ENCODE peak calls at places on chromosomes 13 and 19, in eight cellular contexts. D is adrenal gland; R is CD8-positive, alpha-beta T cell; L is choroid plexus epithelial cell; B is heart right ventricle; G is fibroblast of lung; M is fibroblast of the aortic adventitia; O is suprapubic skin. F is an unnamed sample.

GRCh38 chr19:47541507-47541906 is 26.6 kb upstream of the NAPA start:
- DNase-seq in D (no peak), R (peak; percentile 41), L (no peak), B (no peak), G (no peak), M (no peak), O (no peak), F (no peak)

GRCh38 chr13:50651916-50652315 is 191.6 kb downstream of the DLEU7 start:
- DNase-seq in D (no peak), R (no peak), L (no peak), B (no peak), G (no peak), M (no peak), O (no peak), F (no peak)

GRCh38 chr13:44620057-44620456 is 43.9 kb upstream of the TSC22D1 start:
- DNase-seq in D (no peak), R (no peak), L (no peak), B (no peak), G (peak; percentile 17), M (peak; percentile 20), O (no peak), F (no peak)

GRCh38 chr19:13055213-13056051 is 47.2 kb downstream of the LYL1 start:
- DNase-seq in D (peak; percentile 28), R (no peak), L (peak; percentile 89), B (peak; percentile 78), G (peak; percentile 95), M (peak; percentile 96), O (peak; percentile 89), F (peak; percentile 47)

GRCh38 chr19:33206261-33207039 is 12.3 kb downstream of the LRP3 start:
- DNase-seq in D (no peak), R (no peak), L (no peak), B (no peak), G (no peak), M (no peak), O (no peak), F (no peak)

GRCh38 chr13:47908200-47908902 is 92.7 kb downstream of the SUCLA2 start:
- DNase-seq in D (no peak), R (no peak), L (peak; percentile 94), B (no peak), G (peak; percentile 22), M (peak; percentile 16), O (no peak), F (peak; percentile 39)

GRCh38 chr13:113116871-113117271 is 5.7 kb upstream of the F10 start:
- DNase-seq in D (no peak), R (no peak), L (no peak), B (no peak), G (no peak), M (no peak), O (peak; percentile 30), F (no peak)

GRCh38 chr13:89923052-89923451 is 1424.4 kb upstream of the MIR17HG start:
- DNase-seq in D (no peak), R (no peak), L (no peak), B (no peak), G (peak; percentile 0), M (no peak), O (no peak), F (no peak)

GRCh38 chr13:109919715-109920375 is 133.5 kb upstream of the IRS2 start:
- DNase-seq in D (no peak), R (no peak), L (peak; percentile 56), B (no peak), G (peak; percentile 25), M (peak; percentile 33), O (no peak), F (no peak)

GRCh38 chr13:103531278-103531677 is 465.1 kb upstream of the SLC10A2 start:
- DNase-seq in D (no peak), R (no peak), L (peak; percentile 34), B (no peak), G (no peak), M (no peak), O (no peak), F (no peak)

GRCh38 chr13:72864142-72865035 is 82.5 kb downstream of the PIBF1 start:
- DNase-seq in D (no peak), R (no peak), L (peak; percentile 22), B (no peak), G (peak; percentile 57), M (peak; percentile 62), O (no peak), F (no peak)

GRCh38 chr13:44750618-44751017 is 174.5 kb upstream of the TSC22D1 start:
- DNase-seq in D (no peak), R (no peak), L (no peak), B (no peak), G (no peak), M (no peak), O (no peak), F (no peak)

GRCh38 chr13:36981156-36981743 is 17.9 kb downstream of the ALG5 start:
- DNase-seq in D (no peak), R (no peak), L (peak; percentile 85), B (no peak), G (peak; percentile 82), M (peak; percentile 81), O (no peak), F (peak; percentile 48)

GRCh38 chr19:24032651-24033050 is 54.3 kb upstream of the ZNF254 start:
- DNase-seq in D (no peak), R (no peak), L (no peak), B (no peak), G (no peak), M (no peak), O (no peak), F (no peak)

GRCh38 chr19:24029941-24030636 is 56.9 kb upstream of the ZNF254 start:
- DNase-seq in D (no peak), R (no peak), L (no peak), B (no peak), G (no peak), M (no peak), O (no peak), F (no peak)

GRCh38 chr19:24033962-24034342 is 53.0 kb upstream of the ZNF254 start:
- DNase-seq in D (peak; percentile 73), R (peak; percentile 34), L (peak; percentile 79), B (peak; percentile 21), G (peak; percentile 68), M (peak; percentile 66), O (peak; percentile 68), F (peak; percentile 62)

DNA sequence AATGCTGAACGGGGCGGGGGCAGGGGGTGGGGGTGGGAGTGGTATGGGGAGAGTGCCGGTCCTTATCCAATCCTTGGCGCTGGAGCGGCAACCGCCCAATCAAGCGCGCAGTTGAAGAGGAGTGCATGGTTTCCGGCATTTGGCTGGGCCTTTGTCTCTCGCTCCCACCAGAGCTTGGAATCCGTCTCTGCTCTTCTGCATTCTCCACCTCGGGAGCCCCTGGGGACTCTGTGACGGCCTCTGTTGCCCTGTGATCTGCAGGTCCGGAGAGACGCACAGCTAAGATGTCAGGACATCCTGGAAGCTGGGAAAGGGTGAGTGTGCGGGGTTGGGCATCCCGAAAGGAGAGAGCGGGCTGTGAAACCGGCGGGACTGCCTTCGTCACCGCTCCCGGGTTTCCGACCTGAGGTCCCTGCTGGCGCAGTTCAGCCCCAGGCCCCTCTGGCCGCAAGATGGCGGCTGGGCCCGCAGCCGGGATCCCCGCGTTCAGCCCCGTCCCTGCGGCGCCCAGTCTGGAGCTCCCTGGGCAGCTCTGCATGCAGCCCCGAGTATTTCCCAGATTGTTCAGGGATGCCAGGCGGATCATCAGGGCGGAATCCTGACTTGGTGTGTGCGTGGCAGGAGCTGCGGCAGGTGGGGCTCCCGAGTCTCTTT is 53.6 kb upstream of the ZNF254 start:
- DNase-seq in D (peak; percentile 95), R (peak; percentile 84), L (peak; percentile 97), B (peak; percentile 90), G (peak; percentile 91), M (peak; percentile 90), O (peak; percentile 92), F (peak; percentile 95)
- TF ChIP-seq CTCF in D (no peak), R (no peak), L (peak; percentile 17), B (peak; percentile 15), G (no peak), M (no peak), O (no peak), F (no peak)

DNA sequence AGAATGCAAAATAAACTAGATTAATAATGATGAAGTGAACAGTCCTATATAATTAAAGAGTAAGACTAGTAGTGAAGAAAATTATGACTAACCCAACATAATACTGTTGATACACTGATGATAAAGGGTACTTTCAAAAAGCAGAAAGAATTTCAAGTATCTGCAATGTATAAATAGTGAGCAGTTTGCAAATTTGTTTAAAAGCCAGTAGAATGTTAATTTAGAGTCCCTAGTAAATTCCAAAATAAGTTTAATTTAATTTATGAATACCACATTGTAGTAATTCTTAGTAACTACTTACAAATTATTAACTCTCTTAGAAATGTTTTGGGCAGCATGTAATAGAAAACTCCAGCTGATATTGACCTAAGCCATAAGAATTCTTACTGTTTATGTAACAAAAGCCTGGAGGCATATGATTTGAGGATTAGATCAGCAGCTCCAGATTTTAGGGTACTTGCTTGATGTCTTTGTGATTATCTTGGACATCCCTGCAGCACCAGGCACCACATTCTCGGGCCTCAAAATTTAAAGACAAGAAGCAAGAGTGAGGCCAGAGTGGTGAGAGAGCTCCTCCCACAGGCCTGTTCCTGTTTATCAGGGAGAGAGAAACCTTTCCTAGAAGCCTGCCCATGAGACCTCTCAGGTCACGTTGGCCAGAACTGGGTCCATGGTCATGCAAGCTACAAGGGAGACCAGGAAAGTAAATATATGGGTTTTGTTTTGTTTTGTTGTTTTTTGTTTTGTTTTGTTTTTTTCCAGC is 67.6 kb upstream of the TDRD3 start:
- DNase-seq in D (peak; percentile 26), R (no peak), L (peak; percentile 70), B (no peak), G (peak; percentile 32), M (peak; percentile 48), O (no peak), F (peak; percentile 53)
- TF ChIP-seq CTCF in D (no peak), R (no peak), L (peak; percentile 74), B (peak; percentile 30), G (peak; percentile 49), M (peak; percentile 44), O (no peak), F (peak; percentile 62)

DNA sequence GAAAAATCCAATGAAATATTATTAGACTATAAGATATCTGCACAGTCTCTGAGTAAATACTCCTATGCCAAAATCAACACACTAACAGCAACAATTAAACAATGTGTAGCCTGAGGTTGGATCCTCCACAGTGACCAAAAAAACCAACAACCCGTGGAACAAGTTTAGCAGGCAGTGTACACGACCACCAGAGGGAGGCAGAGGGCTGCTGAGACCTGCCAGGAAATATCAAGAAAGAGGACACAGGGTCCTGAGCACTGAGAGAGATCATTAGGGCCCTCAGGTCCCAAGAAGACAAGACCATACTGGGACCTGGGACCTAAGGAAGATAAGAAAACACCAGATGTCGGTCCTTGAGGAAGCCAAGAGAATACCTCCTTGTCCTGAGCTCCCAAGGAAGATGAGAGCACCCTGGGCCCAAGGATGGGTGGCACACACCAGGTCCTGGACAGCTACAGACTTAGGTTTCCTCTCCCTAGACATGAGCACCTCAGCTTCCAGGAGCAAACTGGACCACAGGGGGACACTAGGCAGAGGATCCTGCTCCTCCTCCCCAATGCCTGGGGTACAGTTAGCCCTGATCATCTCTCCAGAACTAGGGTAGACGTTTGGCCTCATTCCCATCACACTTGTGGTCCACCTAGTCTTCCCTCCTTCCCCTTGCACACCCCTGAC is 822 bp upstream of the ZNF274 start:
- DNase-seq in D (peak; percentile 33), R (peak; percentile 62), L (peak; percentile 63), B (peak; percentile 56), G (peak; percentile 20), M (peak; percentile 17), O (peak; percentile 64), F (peak; percentile 51)
- TF ChIP-seq CTCF in D (no peak), R (peak; percentile 57), L (peak; percentile 75), B (peak; percentile 49), G (peak; percentile 40), M (peak; percentile 44), O (peak; percentile 26), F (peak; percentile 30)

GRCh38 chr13:96000069-96000468 is 53.1 kb downstream of the UGGT2 start:
- DNase-seq in D (no peak), R (no peak), L (no peak), B (no peak), G (no peak), M (no peak), O (no peak), F (no peak)

GRCh38 chr13:96003304-96003703 is 49.9 kb downstream of the UGGT2 start:
- DNase-seq in D (no peak), R (no peak), L (peak; percentile 41), B (no peak), G (peak; percentile 8), M (peak; percentile 17), O (no peak), F (peak; percentile 27)
- TF ChIP-seq CTCF in D (no peak), R (no peak), L (peak; percentile 30), B (no peak), G (peak; percentile 16), M (no peak), O (no peak), F (no peak)